ENCODE peak calls at places on chromosomes 6 and 20, in eight cellular contexts. V, P, T, H, N, Z, R and U are unnamed samples.

GRCh38 chr6:102662851-102663250 is 1269.3 kb downstream of the GRIK2 start:
- DNase-seq in V (no peak), P (no peak), H (no peak), R (no peak), T (no peak), N (no peak), Z (no peak), U (no peak)

GRCh38 chr20:17491488-17491887 is 39.7 kb downstream of the BFSP1 start:
- DNase-seq in Z (no peak), R (no peak), T (no peak), P (no peak), H (no peak), V (no peak), N (no peak), U (no peak)

GRCh38 chr6:84422380-84422968 is 195.0 kb upstream of the CEP162 start:
- DNase-seq in V (peak; percentile 41), N (peak; percentile 79), H (no peak), P (no peak), T (no peak), Z (peak; percentile 33), R (peak; percentile 14), U (no peak)

GRCh38 chr6:95203153-95203754 is 374.1 kb upstream of the MANEA start:
- DNase-seq in N (no peak), V (peak; percentile 45), R (peak; percentile 12), H (no peak), Z (no peak), T (no peak), P (no peak), U (no peak)

GRCh38 chr6:72913797-72914196 is 291.9 kb downstream of the KCNQ5 start:
- DNase-seq in H (no peak), T (no peak), V (no peak), R (no peak), Z (no peak), P (no peak), N (no peak), U (no peak)

GRCh38 chr20:37547912-37548311 is 20.2 kb upstream of the BLCAP start:
- DNase-seq in N (no peak), Z (no peak), H (no peak), T (no peak), R (no peak), P (no peak), V (no peak), U (no peak)

GRCh38 chr20:44295995-44296394 is 15.0 kb downstream of the FITM2 start:
- DNase-seq in H (no peak), V (no peak), T (no peak), Z (no peak), R (no peak), N (no peak), P (no peak), U (no peak)

GRCh38 chr6:54717849-54718455 is 128.6 kb upstream of the FAM83B start:
- DNase-seq in V (peak; percentile 37), R (peak; percentile 78), P (peak; percentile 36), N (peak; percentile 59), T (no peak), Z (peak; percentile 65), H (no peak), U (no peak)

GRCh38 chr20:62984666-62985065 is 22.1 kb downstream of the BHLHE23 start:
- DNase-seq in P (no peak), H (no peak), V (no peak), T (no peak), R (no peak), Z (no peak), N (no peak), U (no peak)

GRCh38 chr20:46651091-46651962 is at the start of gene SLC13A3:
- DNase-seq in R (no peak), V (no peak), P (no peak), T (no peak), H (no peak), N (no peak), Z (no peak), U (no peak)

GRCh38 chr20:4896971-4897497 is 104.3 kb downstream of the SLC23A2 start:
- DNase-seq in R (no peak), N (no peak), H (peak; percentile 85), V (no peak), Z (no peak), P (no peak), T (no peak), U (no peak)
- TF ChIP-seq CTCF in R (no peak), N (no peak), H (no peak), V (no peak), Z (no peak), P (no peak), T (no peak), U (no peak)

DNA sequence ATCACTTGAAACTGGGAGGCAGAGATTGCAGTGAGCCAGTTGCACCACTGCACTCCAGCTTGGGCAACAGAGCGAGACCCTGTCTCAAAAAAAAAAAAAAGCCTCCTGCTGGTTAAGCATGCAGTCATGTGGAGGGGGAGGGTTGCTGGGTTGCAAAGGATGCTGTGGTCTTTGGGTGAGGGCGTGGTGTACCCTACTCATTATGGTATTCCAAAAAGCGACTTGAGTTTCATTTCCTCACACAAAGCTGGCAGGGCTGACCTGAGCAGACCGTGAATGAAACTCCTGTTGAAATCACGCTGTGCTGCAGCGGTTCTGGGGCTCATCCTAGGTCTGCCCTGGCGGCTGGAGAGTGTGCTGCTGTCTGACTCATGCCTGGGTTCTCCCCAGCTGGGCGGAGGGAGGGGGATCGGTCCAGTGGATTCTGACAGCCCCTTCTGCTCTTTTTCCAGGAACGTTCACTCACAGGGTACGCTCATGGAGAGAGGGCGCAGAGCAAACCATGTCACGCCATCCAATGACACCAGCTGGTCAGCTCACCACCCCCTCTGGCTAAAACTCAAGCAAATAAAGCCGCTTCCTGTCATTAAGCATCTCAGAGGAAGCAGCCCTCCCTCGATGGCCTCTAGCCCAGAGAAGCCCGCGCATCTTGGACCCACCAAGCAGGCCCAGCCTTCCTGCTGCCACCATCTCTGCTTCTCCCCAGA is 166.2 kb downstream of the SCML4 start:
- DNase-seq in N (no peak), Z (peak; percentile 65), V (peak; percentile 86), R (no peak), P (peak; percentile 17), T (no peak), H (peak; percentile 90), U (peak; percentile 76)
- TF ChIP-seq CTCF in N (no peak), Z (no peak), V (peak; percentile 48), R (no peak), P (no peak), T (no peak), H (peak; percentile 51), U (peak; percentile 1)

GRCh38 chr20:54207053-54207742 is 689 bp upstream of the PFDN4 start:
- DNase-seq in N (no peak), T (no peak), R (no peak), V (no peak), P (no peak), Z (no peak), H (no peak), U (no peak)

GRCh38 chr20:54208492-54209044 is 681 bp downstream of the PFDN4 start:
- DNase-seq in P (no peak), V (peak; percentile 63), R (no peak), T (peak; percentile 17), Z (no peak), H (no peak), N (no peak), U (no peak)

GRCh38 chr20:54207743-54208491 is at the start of gene PFDN4:
- DNase-seq in T (peak; percentile 10), Z (peak; percentile 81), H (peak; percentile 94), N (peak; percentile 83), V (peak; percentile 79), R (peak; percentile 77), P (peak; percentile 75), U (peak; percentile 70)

GRCh38 chr20:54212226-54212625 is 4.3 kb downstream of the PFDN4 start:
- DNase-seq in V (peak; percentile 66), T (no peak), P (no peak), H (no peak), N (no peak), R (no peak), Z (no peak), U (no peak)

GRCh38 chr20:54209216-54209813 is 1.4 kb downstream of the PFDN4 start:
- DNase-seq in H (no peak), T (no peak), V (no peak), P (no peak), R (no peak), N (no peak), Z (no peak), U (no peak)
- TF ChIP-seq CTCF in H (no peak), T (no peak), V (no peak), P (no peak), R (no peak), N (no peak), Z (no peak), U (no peak)

GRCh38 chr6:25637946-25638345 is 14.1 kb upstream of the SCGN start:
- DNase-seq in H (no peak), R (peak; percentile 62), T (no peak), P (peak; percentile 62), V (no peak), N (peak; percentile 47), Z (no peak), U (no peak)
- TF ChIP-seq CTCF in H (no peak), R (peak; percentile 17), T (no peak), P (no peak), V (no peak), N (no peak), Z (no peak), U (no peak)

DNA sequence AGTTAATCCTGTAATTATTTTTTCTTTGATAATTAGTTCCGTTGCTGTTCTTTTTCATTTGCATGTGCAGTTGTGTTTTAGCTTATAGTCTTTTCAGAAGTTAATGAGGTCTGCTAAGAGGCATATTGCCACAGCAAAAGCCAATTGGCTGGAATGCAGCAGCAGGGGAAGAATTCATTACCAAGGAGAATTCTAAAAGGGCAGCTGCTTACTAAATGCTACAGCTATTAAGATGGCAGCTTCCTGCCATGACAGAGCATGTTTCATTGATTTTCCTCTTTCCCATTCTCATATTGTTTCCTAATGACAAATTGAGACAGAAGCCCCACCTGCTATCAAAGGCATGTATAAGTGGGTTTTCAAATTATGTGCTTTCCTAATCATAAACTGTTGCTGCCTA is 66.6 kb downstream of the CLVS2 start:
- DNase-seq in Z (no peak), V (no peak), N (no peak), P (no peak), R (no peak), T (no peak), H (no peak), U (no peak)
- TF ChIP-seq CTCF in Z (no peak), V (no peak), N (no peak), P (no peak), R (no peak), T (no peak), H (no peak), U (no peak)

DNA sequence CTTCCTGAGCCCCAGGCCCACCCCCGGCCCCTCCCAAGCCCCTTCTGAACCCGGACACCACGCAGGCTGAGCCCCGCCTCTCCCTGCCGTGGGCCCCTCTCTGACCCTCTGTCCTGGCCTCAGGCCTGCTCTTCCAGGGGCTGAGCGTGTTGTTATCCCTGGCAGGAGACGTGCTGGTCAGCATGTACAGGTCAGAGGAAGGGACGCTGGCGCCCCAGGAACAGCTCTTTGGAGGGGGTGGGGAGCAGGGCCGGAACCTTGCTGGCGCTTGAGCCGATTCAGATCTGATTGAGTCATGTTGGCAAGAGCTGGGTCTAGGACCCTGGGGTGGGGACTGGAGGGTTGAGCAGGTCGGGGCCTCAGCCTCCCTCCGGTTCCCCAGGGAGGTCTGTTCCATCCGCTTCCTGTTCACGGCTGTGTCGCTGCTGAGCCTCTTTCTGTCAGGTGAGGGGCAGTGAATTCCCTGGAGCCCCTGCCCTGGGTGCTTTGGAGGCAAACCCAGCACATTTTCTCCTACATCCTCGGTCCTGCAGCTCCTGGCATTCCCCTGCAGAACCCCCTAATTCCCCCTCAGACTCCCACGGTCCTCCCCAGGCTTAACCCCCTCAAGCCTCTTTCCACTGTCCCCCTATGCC is 1.9 kb downstream of the SPAG4 start:
- DNase-seq in N (peak; percentile 67), T (peak; percentile 16), H (peak; percentile 89), R (peak; percentile 75), P (peak; percentile 59), V (peak; percentile 53), Z (peak; percentile 57), U (peak; percentile 63)
- TF ChIP-seq CTCF in N (peak; percentile 27), T (peak; percentile 28), H (no peak), R (peak; percentile 41), P (peak; percentile 20), V (peak; percentile 29), Z (no peak), U (peak; percentile 13)